ENCODE peak calls at places on chromosomes 1 and 21, in eight cellular contexts. G is Peyer's patch, I is IMR-90, M is prostate gland, F is tibial nerve, P is spleen, O is body of pancreas, R is transverse colon. V is an unnamed sample. For H3K9me3 and H3K27me3, the result is how much of the 10 kb centered on the place peaks cover.

GRCh38 chr1:1920608-1921458 is 1.8 kb upstream of the TMEM52 start:
- DNase-seq in G (no peak), I (no peak), M (no peak), F (no peak), P (peak), O (no peak), R (peak), V (peak)

GRCh38 chr1:207612762-207613161 is 32.2 kb upstream of the CR1L start:
- DNase-seq in G (no peak), I (no peak), M (no peak), F (no peak), P (no peak), O (no peak), R (no peak), V (no peak)

GRCh38 chr1:229642970-229643369 is 16.9 kb downstream of the URB2 start:
- DNase-seq in G (no peak), I (no peak), M (no peak), F (no peak), P (no peak), O (no peak), R (no peak), V (no peak)

GRCh38 chr1:47547753-47548152 is 109.9 kb downstream of the FOXD2 start:
- DNase-seq in G (no peak), I (peak), M (no peak), F (no peak), P (no peak), O (no peak), R (no peak), V (no peak)

GRCh38 chr1:28296401-28297220 is 32.2 kb upstream of the MED18 start:
- DNase-seq in G (peak), I (no peak), M (no peak), F (no peak), P (no peak), O (peak), R (peak), V (no peak)

GRCh38 chr1:63023182-63023581 is 239.2 kb downstream of the ATG4C start:
- DNase-seq in G (no peak), I (no peak), M (no peak), F (no peak), P (no peak), O (no peak), R (no peak), V (no peak)

GRCh38 chr1:62325696-62326095 is 6.5 kb upstream of the KANK4 start:
- DNase-seq in G (no peak), I (no peak), M (no peak), F (no peak), P (no peak), O (no peak), R (no peak), V (no peak)

GRCh38 chr1:60367522-60367921 is 294.0 kb upstream of the C1orf87 start:
- DNase-seq in G (no peak), I (no peak), M (peak), F (no peak), P (peak), O (no peak), R (no peak), V (no peak)

GRCh38 chr1:156870734-156871133 is 10.1 kb downstream of the NTRK1 start:
- DNase-seq in G (no peak), I (peak), M (no peak), F (no peak), P (no peak), O (no peak), R (no peak), V (no peak)

GRCh38 chr1:41241748-41242644 is at the start of gene SCMH1:
- DNase-seq in G (peak), I (peak), M (peak), F (peak), P (peak), O (peak), R (peak), V (peak)

GRCh38 chr21:8992731-8993174 is 1528.6 kb upstream of the TPTE start:
- DNase-seq in G (peak), I (no peak), M (no peak), F (no peak), P (no peak), O (no peak), R (no peak), V (no peak)

GRCh38 chr21:8991968-8992621 is 1529.3 kb upstream of the TPTE start:
- DNase-seq in G (no peak), I (no peak), M (no peak), F (no peak), P (no peak), O (no peak), R (no peak), V (no peak)

GRCh38 chr21:8994640-8995511 is 1526.5 kb upstream of the TPTE start:
- DNase-seq in G (no peak), I (no peak), M (no peak), F (no peak), P (no peak), O (no peak), R (no peak), V (no peak)

GRCh38 chr21:8993943-8994639 is 1527.3 kb upstream of the TPTE start:
- DNase-seq in G (no peak), I (no peak), M (no peak), F (no peak), P (no peak), O (no peak), R (no peak), V (no peak)

DNA sequence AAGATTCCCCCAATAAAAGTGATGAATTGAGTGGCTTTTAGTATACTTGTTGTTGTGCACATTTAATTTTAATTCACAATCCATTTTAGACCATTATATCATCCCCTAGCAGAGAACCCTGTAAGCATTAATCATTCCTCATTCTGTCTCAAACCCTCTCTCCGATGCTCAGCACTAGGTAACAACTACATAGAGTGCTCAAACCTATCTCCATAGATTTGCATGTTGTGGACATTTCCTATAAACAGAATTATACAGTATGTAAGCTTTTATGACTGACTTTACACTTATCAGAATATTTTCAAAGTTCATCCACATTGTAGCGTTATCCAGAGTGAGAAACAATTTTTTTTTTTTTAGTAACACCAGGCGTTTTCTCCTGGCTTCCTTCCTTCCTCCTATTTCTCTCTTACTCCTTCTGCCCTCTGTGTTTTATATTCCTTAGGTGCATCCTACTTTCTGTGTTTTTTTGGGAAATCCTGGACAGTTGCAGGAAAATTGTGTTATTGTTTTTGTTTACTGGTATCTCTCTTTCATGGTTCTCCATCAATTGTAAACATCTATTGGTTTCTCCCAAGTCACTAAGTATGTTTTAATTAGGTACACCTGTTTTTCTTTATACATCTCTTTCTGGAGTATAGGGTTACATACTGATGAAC is 1528.0 kb upstream of the TPTE start:
- DNase-seq in G (no peak), I (no peak), M (no peak), F (no peak), P (no peak), O (no peak), R (no peak), V (no peak)
- H3K9me3 ChIP-seq in G (under half), I (under half), M (under half), F (under half), P (under half), O (under half), R (under half), V (under half)

DNA sequence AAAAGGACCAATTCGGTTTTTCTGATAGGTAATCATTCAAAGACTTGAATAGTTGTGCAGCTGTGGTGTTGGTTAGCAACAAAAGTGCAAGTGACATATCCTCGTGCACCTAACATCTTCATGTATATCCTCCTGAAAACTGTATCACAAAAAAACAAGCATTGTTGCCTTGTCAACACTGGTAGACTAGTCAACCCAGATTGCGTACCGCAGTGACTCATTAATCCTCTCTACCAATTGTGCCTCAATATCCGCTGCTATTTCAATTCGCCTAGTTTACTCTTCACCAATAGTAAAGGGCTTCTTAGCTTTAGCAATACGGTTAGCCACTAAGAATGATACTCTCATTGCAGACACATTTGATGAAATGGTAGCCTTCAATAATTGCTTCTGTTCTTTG is 3.5 kb downstream of the HHAT start:
- DNase-seq in G (no peak), I (no peak), M (no peak), F (no peak), P (no peak), O (no peak), R (no peak), V (no peak)
- H3K27me3 ChIP-seq in G (under half), I (under half), M (under half), F (under half), P (under half), O (under half), R (under half), V (under half)

GRCh38 chr1:93909146-93910050 is at the start of gene GCLM:
- DNase-seq in G (peak), I (peak), M (peak), F (peak), P (peak), O (peak), R (peak), V (peak)
- TF ChIP-seq POLR2A in G (peak), I (peak), M (peak), F (peak), P (peak), O (peak), R (peak), V (peak)

GRCh38 chr1:163821679-163822078 is 499.9 kb downstream of the NUF2 start:
- DNase-seq in G (no peak), I (no peak), M (no peak), F (no peak), P (no peak), O (no peak), R (no peak), V (no peak)

GRCh38 chr1:163822933-163823511 is 501.3 kb downstream of the NUF2 start:
- DNase-seq in G (no peak), I (no peak), M (no peak), F (no peak), P (no peak), O (no peak), R (no peak), V (peak)

GRCh38 chr1:163824006-163824405 is 502.3 kb downstream of the NUF2 start:
- DNase-seq in G (no peak), I (peak), M (no peak), F (peak), P (no peak), O (no peak), R (no peak), V (peak)

GRCh38 chr1:163826500-163826899 is 504.7 kb downstream of the NUF2 start:
- DNase-seq in G (no peak), I (no peak), M (no peak), F (no peak), P (no peak), O (no peak), R (no peak), V (no peak)

DNA sequence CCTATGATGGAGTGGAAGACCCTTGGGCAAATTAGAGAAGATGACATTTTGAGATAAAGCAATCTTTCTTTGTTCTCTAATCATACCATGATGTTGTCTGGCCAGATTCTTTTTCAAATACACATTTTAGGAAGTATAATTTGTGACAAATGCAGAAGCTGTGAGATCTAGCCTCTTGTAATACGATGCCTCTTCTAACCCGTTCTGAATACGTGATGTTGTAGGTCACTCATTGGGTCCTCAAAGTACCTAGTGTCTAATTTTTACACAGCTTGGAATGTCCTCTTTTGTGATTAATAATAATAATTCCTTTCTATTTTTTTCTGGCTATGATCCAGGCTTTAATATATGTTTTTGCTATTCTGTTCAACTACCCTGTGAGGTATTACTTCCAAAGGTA is 502.7 kb downstream of the NUF2 start:
- DNase-seq in G (no peak), I (no peak), M (no peak), F (no peak), P (no peak), O (no peak), R (no peak), V (no peak)
- H3K9me3 ChIP-seq in G (under half), I (under half), M (under half), F (under half), P (under half), O (under half), R (under half), V (under half)

V was measured in heart left ventricle.